ENCODE peak calls at places on chromosomes 16 and 17, in seven cellular contexts. R is OCI-LY7, Q is GM23338, I is hepatocyte, N is neural progenitor cell, M is HCT116, O is MM.1S. X is an unnamed sample.

GRCh38 chr16:78324649-78325274 is 225.3 kb downstream of the WWOX start:
- DNase-seq in R (no peak), Q (peak), I (no peak), N (peak), M (no peak), O (no peak), X (no peak)

GRCh38 chr17:7064248-7064647 is 15.8 kb downstream of the CLEC10A start:
- DNase-seq in R (no peak), Q (no peak), I (no peak), N (no peak), M (no peak), O (no peak), X (no peak)

GRCh38 chr17:1649116-1649843 is 386 bp downstream of the RILP start:
- DNase-seq in R (peak), Q (peak), I (peak), N (peak), M (peak), O (peak), X (peak)

GRCh38 chr16:58464916-58465731 is 34.8 kb upstream of the NDRG4 start:
- DNase-seq in R (no peak), Q (peak), I (no peak), N (peak), M (no peak), O (no peak), X (no peak)

GRCh38 chr17:7173687-7174602 is 5.2 kb downstream of the ASGR1 start:
- DNase-seq in R (no peak), Q (peak), I (peak), N (peak), M (no peak), O (no peak), X (no peak)

GRCh38 chr16:73040136-73040535 is 7.8 kb downstream of the ZFHX3 start:
- DNase-seq in R (no peak), Q (peak), I (no peak), N (peak), M (no peak), O (no peak), X (no peak)

GRCh38 chr17:80498242-80498919 is 22.0 kb upstream of the NPTX1 start:
- DNase-seq in R (peak), Q (no peak), I (no peak), N (peak), M (no peak), O (no peak), X (no peak)

GRCh38 chr17:78143214-78144145 is 2.7 kb upstream of the C17orf99 start:
- DNase-seq in R (no peak), Q (no peak), I (no peak), N (no peak), M (no peak), O (no peak), X (no peak)

GRCh38 chr16:75854117-75854516 is 127.8 kb upstream of the CPHXL start:
- DNase-seq in R (no peak), Q (no peak), I (peak), N (no peak), M (no peak), O (no peak), X (no peak)

GRCh38 chr16:81632392-81633146 is 146.5 kb upstream of the PLCG2 start:
- DNase-seq in R (no peak), Q (no peak), I (peak), N (no peak), M (peak), O (no peak), X (peak)

GRCh38 chr16:86193528-86194193 is 294.7 kb downstream of the IRF8 start:
- DNase-seq in R (no peak), Q (no peak), I (no peak), N (no peak), M (no peak), O (no peak), X (no peak)

GRCh38 chr16:29308644-29309546 is 97.6 kb downstream of the NPIPB11 start:
- DNase-seq in R (no peak), Q (no peak), I (no peak), N (no peak), M (no peak), O (no peak), X (no peak)

GRCh38 chr17:83195330-83196087 is 116.1 kb downstream of the METRNL start:
- DNase-seq in R (no peak), Q (no peak), I (no peak), N (no peak), M (no peak), O (no peak), X (no peak)

GRCh38 chr16:78505544-78506371 is 406.3 kb downstream of the WWOX start:
- DNase-seq in R (no peak), Q (peak), I (peak), N (no peak), M (no peak), O (no peak), X (no peak)

GRCh38 chr16:75010427-75010826 is 11.6 kb downstream of the ZNRF1 start:
- DNase-seq in R (no peak), Q (no peak), I (no peak), N (no peak), M (no peak), O (no peak), X (no peak)

DNA sequence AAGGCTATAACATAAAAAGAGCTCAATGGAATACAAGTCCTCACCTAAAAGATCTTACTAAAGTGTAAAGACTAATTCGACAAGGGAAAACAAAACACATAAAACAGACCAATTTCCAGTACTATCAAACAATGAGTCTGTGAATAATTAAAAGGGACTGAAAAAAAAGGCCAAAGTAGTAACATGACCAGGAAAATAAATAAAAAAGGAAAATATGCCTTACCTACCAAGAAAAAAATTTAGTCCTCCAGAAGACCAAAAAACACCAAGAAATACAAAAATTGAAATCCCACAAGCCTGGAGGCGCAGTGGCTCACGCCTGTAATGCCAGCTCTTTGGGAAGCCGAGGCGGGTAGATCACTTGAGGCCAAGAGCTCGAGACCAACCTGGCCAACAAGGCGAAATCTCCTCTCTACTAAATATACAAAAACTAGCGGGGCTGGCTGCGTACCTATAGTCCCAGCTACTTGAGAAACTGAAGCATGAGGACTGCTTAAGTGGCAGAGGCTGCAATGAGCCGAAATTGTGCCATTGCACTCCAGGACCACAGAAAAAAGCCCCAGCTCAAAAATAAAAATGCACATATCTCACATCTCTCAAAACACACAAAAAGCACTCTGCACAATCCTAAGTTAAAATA is 60.8 kb downstream of the TEX14 start:
- DNase-seq in R (no peak), Q (peak), I (peak), N (peak), M (peak), O (no peak), X (no peak)
- TF ChIP-seq EZH2phosphoT487 in R (no peak), Q (no peak), I (no peak), N (no peak), M (no peak), O (no peak), X (no peak)

GRCh38 chr17:48599373-48599772 is 5.4 kb downstream of the HOXB6 start:
- DNase-seq in R (no peak), Q (no peak), I (no peak), N (no peak), M (no peak), O (no peak), X (no peak)

GRCh38 chr17:48600244-48601098 is 4.3 kb downstream of the HOXB6 start:
- DNase-seq in R (no peak), Q (no peak), I (peak), N (no peak), M (no peak), O (no peak), X (no peak)

GRCh38 chr17:48601184-48601527 is 3.6 kb downstream of the HOXB6 start:
- DNase-seq in R (no peak), Q (no peak), I (no peak), N (no peak), M (no peak), O (no peak), X (no peak)

GRCh38 chr17:48603959-48604769 is 622 bp downstream of the HOXB6 start:
- DNase-seq in R (no peak), Q (peak), I (peak), N (no peak), M (peak), O (no peak), X (peak)

DNA sequence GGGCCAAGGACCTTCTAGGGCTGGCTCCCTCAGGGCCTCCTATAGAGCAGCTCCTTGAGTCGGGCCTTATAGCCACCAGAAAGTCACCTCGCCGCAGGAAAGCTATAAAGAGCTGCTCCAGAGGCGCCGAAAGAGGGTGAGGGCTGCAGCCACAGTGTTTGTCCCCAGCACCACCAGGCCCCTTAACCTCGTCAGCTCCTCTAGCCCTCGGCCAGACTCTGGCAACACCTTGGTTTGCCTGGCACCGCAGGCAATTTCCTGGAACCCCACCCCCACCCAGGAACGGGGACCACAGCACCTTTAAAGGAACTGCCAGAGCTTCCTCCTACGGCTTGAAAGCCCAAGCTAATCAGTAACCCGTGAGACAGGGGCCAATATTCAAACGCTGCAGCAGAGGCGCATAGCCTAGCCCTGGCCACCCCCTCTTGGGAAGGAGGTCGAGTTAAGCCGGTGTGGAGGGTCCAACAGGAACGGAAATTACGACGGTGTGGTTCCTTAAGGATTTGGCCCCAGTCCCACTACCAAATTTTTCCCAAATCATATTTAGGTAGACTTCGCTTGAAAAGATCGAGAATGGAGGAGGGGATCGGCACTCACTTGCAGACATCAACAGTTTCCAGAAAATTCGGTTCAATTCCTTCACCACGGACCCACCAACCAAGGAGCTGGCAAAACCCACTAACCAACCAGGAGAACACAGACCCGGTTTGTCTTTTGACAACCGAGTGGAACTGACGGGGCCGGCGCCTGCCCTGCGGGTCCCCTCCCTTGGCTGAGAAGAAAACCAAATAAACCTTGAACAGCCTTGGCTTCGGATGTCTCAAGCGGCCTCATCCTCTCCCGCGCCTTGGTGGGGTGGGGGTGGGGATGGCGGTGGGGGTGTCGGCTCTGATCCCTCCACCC is 3.0 kb downstream of the HOXB6 start:
- DNase-seq in R (no peak), Q (no peak), I (peak), N (no peak), M (no peak), O (no peak), X (no peak)
- TF ChIP-seq EZH2phosphoT487 in R (no peak), Q (no peak), I (no peak), N (no peak), M (no peak), O (no peak), X (no peak)

GRCh38 chr16:3672571-3673041 is 18.1 kb downstream of the DNASE1 start:
- DNase-seq in R (no peak), Q (no peak), I (no peak), N (no peak), M (no peak), O (no peak), X (no peak)

GRCh38 chr16:3669067-3669466 is 14.6 kb downstream of the DNASE1 start:
- DNase-seq in R (no peak), Q (no peak), I (no peak), N (no peak), M (no peak), O (no peak), X (no peak)

GRCh38 chr16:3671424-3671823 is 16.9 kb downstream of the DNASE1 start:
- DNase-seq in R (no peak), Q (no peak), I (no peak), N (no peak), M (no peak), O (no peak), X (no peak)

GRCh38 chr16:3668626-3669025 is 14.1 kb downstream of the DNASE1 start:
- DNase-seq in R (no peak), Q (no peak), I (no peak), N (no peak), M (no peak), O (no peak), X (no peak)

DNA sequence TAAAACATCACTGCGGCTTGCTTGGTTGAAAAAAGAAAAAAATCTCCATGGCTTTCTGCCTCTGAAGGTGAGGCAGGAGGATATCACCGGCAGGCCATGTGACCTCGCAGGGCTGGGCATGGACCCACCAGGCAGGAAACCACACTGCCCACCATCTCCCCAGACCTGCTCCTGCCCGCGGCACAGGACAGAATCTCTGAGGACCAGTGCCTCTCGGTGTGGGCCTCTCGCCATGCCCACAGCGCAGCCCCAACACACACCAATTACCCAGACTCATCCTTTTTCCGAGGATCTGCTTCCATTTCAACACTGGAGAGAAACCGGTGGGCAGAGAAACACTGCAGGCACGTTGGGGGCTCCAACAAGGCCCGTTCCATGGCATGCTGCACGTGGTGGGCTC is 16.2 kb downstream of the DNASE1 start:
- DNase-seq in R (no peak), Q (no peak), I (no peak), N (no peak), M (no peak), O (no peak), X (no peak)
- TF ChIP-seq EZH2phosphoT487 in R (no peak), Q (no peak), I (no peak), N (no peak), M (no peak), O (no peak), X (no peak)

DNA sequence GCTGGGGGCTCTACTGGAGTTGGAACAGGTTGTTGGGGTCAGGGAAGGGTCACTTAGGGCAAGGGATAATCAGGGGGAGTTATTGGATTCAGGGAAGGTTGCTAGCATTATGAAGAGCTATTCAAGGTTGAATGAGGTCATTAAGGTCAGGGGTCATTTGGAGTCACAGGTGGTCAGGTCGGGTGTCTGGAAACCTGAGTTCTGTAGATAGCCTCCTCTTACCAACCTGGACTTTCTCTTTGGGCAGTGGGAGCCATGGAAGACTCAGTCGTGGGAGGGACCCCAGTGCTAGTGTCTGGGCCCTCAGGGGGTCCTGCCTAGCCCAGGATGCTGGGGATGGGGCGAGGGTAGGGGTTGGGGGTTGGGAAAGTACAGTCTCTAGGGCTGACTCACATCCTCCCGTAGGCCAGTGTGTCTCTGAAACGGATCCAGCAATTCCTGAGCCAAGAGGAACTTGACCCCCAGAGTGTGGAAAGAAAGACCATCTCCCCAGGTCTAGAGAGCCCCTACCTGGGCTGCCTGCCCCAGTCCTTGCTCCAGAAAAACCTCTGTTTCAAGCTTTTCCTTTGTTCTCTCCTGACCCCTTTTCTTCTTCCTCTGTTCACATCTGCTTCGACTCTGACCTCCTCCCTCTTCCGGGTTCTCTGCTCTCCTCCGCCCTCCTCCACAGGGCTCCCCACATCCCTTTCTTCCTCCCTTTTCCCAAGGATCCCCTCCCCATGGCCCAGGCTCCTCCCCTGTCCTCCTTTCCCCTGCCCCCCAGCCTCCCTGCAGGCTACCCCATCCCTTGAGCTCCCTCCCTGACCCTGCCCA is 33.5 kb downstream of the ABCC3 start:
- DNase-seq in R (no peak), Q (no peak), I (no peak), N (no peak), M (no peak), O (no peak), X (peak)
- TF ChIP-seq EZH2phosphoT487 in R (no peak), Q (no peak), I (no peak), N (no peak), M (no peak), O (no peak), X (no peak)

GRCh38 chr16:68786685-68787418 is 49.8 kb downstream of the CDH1 start:
- DNase-seq in R (no peak), Q (no peak), I (peak), N (no peak), M (no peak), O (no peak), X (no peak)
- TF ChIP-seq EZH2phosphoT487 in R (no peak), Q (no peak), I (no peak), N (no peak), M (no peak), O (no peak), X (no peak)

DNA sequence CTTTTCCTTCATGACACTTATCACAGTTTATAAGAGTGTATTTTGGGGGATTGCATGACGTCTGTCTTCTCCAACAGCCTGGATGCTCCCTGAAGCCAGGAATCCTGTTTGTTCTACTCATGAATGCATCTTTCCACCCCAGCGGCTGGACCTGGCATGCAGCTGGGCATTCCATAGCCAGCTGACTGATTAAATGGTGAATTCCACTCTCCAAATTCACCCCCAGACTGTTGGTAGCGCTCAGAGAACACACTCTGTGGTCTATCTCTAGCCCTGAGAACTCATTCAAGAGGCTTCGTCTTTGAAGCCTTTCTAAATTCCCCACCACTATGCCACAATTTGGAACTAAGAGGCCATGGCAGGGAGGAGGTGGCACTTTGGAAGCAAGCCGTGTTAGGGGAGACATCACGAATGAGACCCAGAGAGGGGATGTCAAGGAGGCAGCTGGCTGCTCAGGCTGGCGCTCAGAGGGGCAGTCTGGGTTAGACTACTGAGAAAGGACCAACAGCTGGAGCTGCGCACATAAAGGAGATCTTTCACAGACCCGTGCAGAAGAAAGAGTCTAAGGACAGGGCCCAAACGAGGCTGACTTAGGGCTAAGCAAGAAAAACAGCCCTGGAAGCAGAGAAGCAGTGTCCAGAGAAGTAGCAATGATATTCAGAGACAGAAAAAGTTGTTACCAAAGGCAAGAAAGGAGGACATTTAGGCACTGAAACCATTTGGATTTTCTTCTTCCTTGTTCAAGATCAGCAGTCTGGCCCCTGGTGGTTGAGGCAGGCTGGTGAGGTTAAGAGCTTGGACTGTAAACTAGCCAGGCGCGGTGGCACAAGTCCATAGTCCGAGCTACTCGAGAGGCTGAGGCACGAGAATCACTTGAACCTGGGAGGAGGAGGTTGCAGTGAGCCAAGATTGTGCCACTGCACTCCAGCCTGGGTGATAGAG is 42.4 kb upstream of the ZNF629 start:
- DNase-seq in R (no peak), Q (no peak), I (peak), N (no peak), M (no peak), O (no peak), X (no peak)
- TF ChIP-seq EZH2phosphoT487 in R (no peak), Q (no peak), I (no peak), N (no peak), M (no peak), O (no peak), X (no peak)

DNA sequence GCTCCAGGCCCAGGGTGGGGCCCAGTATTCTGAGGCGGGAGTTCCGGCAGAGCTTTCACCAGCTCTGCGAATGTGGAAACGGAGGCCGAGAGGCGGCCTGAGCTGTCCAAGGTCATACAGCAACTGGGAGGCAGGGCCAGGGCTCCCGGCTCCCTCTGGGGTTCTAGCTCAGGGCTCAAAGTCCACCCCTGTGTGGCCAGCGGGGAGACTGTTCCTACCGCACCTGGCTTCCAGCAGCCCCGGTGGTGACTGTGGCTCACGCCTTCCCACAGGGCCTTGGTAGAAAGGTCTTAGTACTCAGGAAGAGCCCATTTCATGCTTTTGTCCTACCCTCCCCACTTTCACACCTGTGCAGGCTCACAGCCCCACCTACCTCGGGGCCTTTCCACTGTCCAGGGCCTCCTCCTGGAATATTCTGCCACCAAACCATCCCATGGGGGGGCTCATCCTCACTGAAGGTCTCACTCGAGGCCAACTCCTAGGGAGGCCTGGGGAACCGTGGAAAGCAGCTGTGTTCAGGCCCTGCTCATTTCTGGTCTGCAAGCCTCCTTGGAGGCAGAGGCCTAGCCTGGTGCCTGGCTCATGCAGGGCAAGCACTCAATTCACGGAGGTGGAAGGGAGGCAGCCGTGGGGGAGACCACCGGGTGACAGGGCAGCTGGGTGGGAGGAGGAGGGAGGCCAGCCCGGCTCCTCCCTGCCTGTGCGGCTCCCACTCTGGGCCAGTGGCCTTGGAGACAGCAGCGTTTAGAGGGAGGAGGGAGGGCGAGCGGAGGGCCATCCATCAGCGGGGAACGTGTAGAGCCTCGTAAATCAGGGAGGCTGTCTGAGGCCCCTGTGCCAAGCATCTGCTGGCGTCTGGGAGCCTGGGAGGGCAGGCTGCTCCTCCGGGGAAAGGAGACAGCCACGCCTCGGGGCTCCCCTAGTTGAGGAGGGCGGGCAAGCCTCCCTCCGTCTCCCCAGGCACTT is 12.7 kb upstream of the DOC2B start:
- DNase-seq in R (no peak), Q (no peak), I (peak), N (no peak), M (no peak), O (no peak), X (no peak)
- TF ChIP-seq EZH2phosphoT487 in R (no peak), Q (no peak), I (no peak), N (no peak), M (no peak), O (no peak), X (no peak)

X was measured in PC-3.